ENCODE peak calls at places on chromosomes 16 and 17, in five cellular contexts. One of them, this sample, is unnamed.

GRCh38 chr17:10743316-10744009 is 13.6 kb upstream of the TMEM220 start:
- DNase-seq in fibroblast of the aortic adventitia: peak; percentile 88
- DNase-seq in colonic mucosa: no peak
- DNase-seq in ovary: no peak
- DNase-seq in tibial nerve: peak; percentile 27
- DNase-seq in this sample: no peak

GRCh38 chr17:47279062-47279801 is 25.6 kb downstream of the ITGB3 start:
- DNase-seq in fibroblast of the aortic adventitia: peak; percentile 95
- DNase-seq in colonic mucosa: no peak
- DNase-seq in ovary: peak; percentile 73
- DNase-seq in tibial nerve: peak; percentile 67
- DNase-seq in this sample: peak; percentile 77

GRCh38 chr17:14321476-14321949 is 20.6 kb downstream of the HS3ST3B1 start:
- DNase-seq in fibroblast of the aortic adventitia: no peak
- DNase-seq in colonic mucosa: no peak
- DNase-seq in ovary: no peak
- DNase-seq in tibial nerve: no peak
- DNase-seq in this sample: no peak

GRCh38 chr17:66625321-66625767 is 209.6 kb upstream of the CACNG5 start:
- DNase-seq in fibroblast of the aortic adventitia: peak; percentile 58
- DNase-seq in colonic mucosa: no peak
- DNase-seq in ovary: no peak
- DNase-seq in tibial nerve: no peak
- DNase-seq in this sample: no peak

GRCh38 chr17:47810901-47811635 is 10.5 kb downstream of the OSBPL7 start:
- DNase-seq in fibroblast of the aortic adventitia: no peak
- DNase-seq in colonic mucosa: peak; percentile 80
- DNase-seq in ovary: no peak
- DNase-seq in tibial nerve: no peak
- DNase-seq in this sample: no peak

GRCh38 chr17:75875940-75876189 is 2.5 kb downstream of the TRIM47 start:
- DNase-seq in fibroblast of the aortic adventitia: no peak
- DNase-seq in colonic mucosa: no peak
- DNase-seq in ovary: no peak
- DNase-seq in tibial nerve: no peak
- DNase-seq in this sample: peak; percentile 89

GRCh38 chr17:9821921-9822320 is at the start of gene GSG1L2:
- DNase-seq in fibroblast of the aortic adventitia: no peak
- DNase-seq in colonic mucosa: no peak
- DNase-seq in ovary: no peak
- DNase-seq in tibial nerve: no peak
- DNase-seq in this sample: no peak

GRCh38 chr16:9099131-9099625 is 7.7 kb downstream of the HAPSTR1 start:
- DNase-seq in fibroblast of the aortic adventitia: peak; percentile 56
- DNase-seq in colonic mucosa: peak; percentile 40
- DNase-seq in ovary: no peak
- DNase-seq in tibial nerve: no peak
- DNase-seq in this sample: no peak

GRCh38 chr16:4945560-4946502 is 8.9 kb upstream of the PPL start:
- DNase-seq in fibroblast of the aortic adventitia: peak; percentile 63
- DNase-seq in colonic mucosa: peak; percentile 47
- DNase-seq in ovary: peak; percentile 56
- DNase-seq in tibial nerve: peak; percentile 41
- DNase-seq in this sample: peak; percentile 59

GRCh38 chr17:64139542-64139941 is 9.6 kb upstream of the ERN1 start:
- DNase-seq in fibroblast of the aortic adventitia: no peak
- DNase-seq in colonic mucosa: no peak
- DNase-seq in ovary: no peak
- DNase-seq in tibial nerve: no peak
- DNase-seq in this sample: no peak

GRCh38 chr16:57054338-57054737 is 38.0 kb upstream of the CPNE2 start:
- DNase-seq in fibroblast of the aortic adventitia: no peak
- DNase-seq in colonic mucosa: no peak
- DNase-seq in ovary: no peak
- DNase-seq in tibial nerve: no peak
- DNase-seq in this sample: no peak

GRCh38 chr17:76994237-76994637 is 126.0 kb downstream of the MGAT5B start:
- DNase-seq in fibroblast of the aortic adventitia: no peak
- DNase-seq in colonic mucosa: no peak
- DNase-seq in ovary: no peak
- DNase-seq in tibial nerve: no peak
- DNase-seq in this sample: no peak

GRCh38 chr16:29011112-29011511 is 26.3 kb downstream of the LAT start:
- DNase-seq in fibroblast of the aortic adventitia: no peak
- DNase-seq in colonic mucosa: no peak
- DNase-seq in ovary: no peak
- DNase-seq in tibial nerve: no peak
- DNase-seq in this sample: no peak

GRCh38 chr17:17417718-17418151 is 59.1 kb upstream of the MED9 start:
- DNase-seq in fibroblast of the aortic adventitia: no peak
- DNase-seq in colonic mucosa: peak; percentile 67
- DNase-seq in ovary: no peak
- DNase-seq in tibial nerve: no peak
- DNase-seq in this sample: no peak

GRCh38 chr17:82287849-82288601 is 14.5 kb upstream of the CSNK1D start:
- DNase-seq in fibroblast of the aortic adventitia: peak; percentile 75
- DNase-seq in colonic mucosa: peak; percentile 95
- DNase-seq in ovary: peak; percentile 66
- DNase-seq in tibial nerve: no peak
- DNase-seq in this sample: peak; percentile 89

GRCh38 chr17:9370464-9370863 is 205.2 kb downstream of the STX8 start:
- DNase-seq in fibroblast of the aortic adventitia: peak; percentile 57
- DNase-seq in colonic mucosa: no peak
- DNase-seq in ovary: no peak
- DNase-seq in tibial nerve: no peak
- DNase-seq in this sample: no peak

GRCh38 chr17:42456223-42457106 is 2.2 kb upstream of the ATP6V0A1 start:
- DNase-seq in fibroblast of the aortic adventitia: peak; percentile 89
- DNase-seq in colonic mucosa: no peak
- DNase-seq in ovary: no peak
- DNase-seq in tibial nerve: peak; percentile 55
- DNase-seq in this sample: no peak

GRCh38 chr16:4342866-4343744 is 8.0 kb downstream of the PAM16 start:
- DNase-seq in fibroblast of the aortic adventitia: no peak
- DNase-seq in colonic mucosa: no peak
- DNase-seq in ovary: no peak
- DNase-seq in tibial nerve: no peak
- DNase-seq in this sample: no peak

GRCh38 chr17:55709984-55710383 is 12.7 kb downstream of the TMEM100 start:
- DNase-seq in fibroblast of the aortic adventitia: peak; percentile 15
- DNase-seq in colonic mucosa: no peak
- DNase-seq in ovary: no peak
- DNase-seq in tibial nerve: no peak
- DNase-seq in this sample: no peak

GRCh38 chr17:8887834-8888703 is 20.6 kb upstream of the PIK3R6 start:
- DNase-seq in fibroblast of the aortic adventitia: no peak
- DNase-seq in colonic mucosa: peak; percentile 38
- DNase-seq in ovary: no peak
- DNase-seq in tibial nerve: peak; percentile 23
- DNase-seq in this sample: no peak

GRCh38 chr17:15265131-15265530 is at the start of gene PMP22:
- DNase-seq in fibroblast of the aortic adventitia: peak; percentile 69
- DNase-seq in colonic mucosa: peak; percentile 50
- DNase-seq in ovary: no peak
- DNase-seq in tibial nerve: peak; percentile 68
- DNase-seq in this sample: no peak

GRCh38 chr17:55175788-55176425 is 88.9 kb upstream of the HLF start:
- DNase-seq in fibroblast of the aortic adventitia: no peak
- DNase-seq in colonic mucosa: no peak
- DNase-seq in ovary: no peak
- DNase-seq in tibial nerve: no peak
- DNase-seq in this sample: no peak

GRCh38 chr17:4673986-4674770 is 29.8 kb downstream of the PELP1 start:
- DNase-seq in fibroblast of the aortic adventitia: no peak
- DNase-seq in colonic mucosa: no peak
- DNase-seq in ovary: no peak
- DNase-seq in tibial nerve: no peak
- DNase-seq in this sample: no peak

GRCh38 chr16:12688972-12689850 is 114.5 kb downstream of the CPPED1 start:
- DNase-seq in fibroblast of the aortic adventitia: no peak
- DNase-seq in colonic mucosa: no peak
- DNase-seq in ovary: no peak
- DNase-seq in tibial nerve: no peak
- DNase-seq in this sample: no peak

GRCh38 chr17:76277300-76278267 is 12.4 kb downstream of the UBALD2 start:
- DNase-seq in fibroblast of the aortic adventitia: no peak
- DNase-seq in colonic mucosa: no peak
- DNase-seq in ovary: no peak
- DNase-seq in tibial nerve: no peak
- DNase-seq in this sample: no peak

GRCh38 chr16:30951785-30952184 is 2.9 kb downstream of the ORAI3 start:
- DNase-seq in fibroblast of the aortic adventitia: peak; percentile 98
- DNase-seq in colonic mucosa: peak; percentile 41
- DNase-seq in ovary: peak; percentile 91
- DNase-seq in tibial nerve: peak; percentile 80
- DNase-seq in this sample: no peak

GRCh38 chr17:19647697-19648474 is 665 bp upstream of the ALDH3A2 start:
- DNase-seq in fibroblast of the aortic adventitia: peak; percentile 73
- DNase-seq in colonic mucosa: peak; percentile 65
- DNase-seq in ovary: peak; percentile 78
- DNase-seq in tibial nerve: peak; percentile 64
- DNase-seq in this sample: peak; percentile 78

GRCh38 chr17:45332989-45333701 is 16.3 kb upstream of the MAP3K14 start:
- DNase-seq in fibroblast of the aortic adventitia: peak; percentile 45
- DNase-seq in colonic mucosa: no peak
- DNase-seq in ovary: peak; percentile 9
- DNase-seq in tibial nerve: no peak
- DNase-seq in this sample: no peak

GRCh38 chr16:29729116-29729521 is 16.7 kb downstream of the C16orf54 start:
- DNase-seq in fibroblast of the aortic adventitia: peak; percentile 55
- DNase-seq in colonic mucosa: no peak
- DNase-seq in ovary: peak; percentile 23
- DNase-seq in tibial nerve: no peak
- DNase-seq in this sample: no peak

DNA sequence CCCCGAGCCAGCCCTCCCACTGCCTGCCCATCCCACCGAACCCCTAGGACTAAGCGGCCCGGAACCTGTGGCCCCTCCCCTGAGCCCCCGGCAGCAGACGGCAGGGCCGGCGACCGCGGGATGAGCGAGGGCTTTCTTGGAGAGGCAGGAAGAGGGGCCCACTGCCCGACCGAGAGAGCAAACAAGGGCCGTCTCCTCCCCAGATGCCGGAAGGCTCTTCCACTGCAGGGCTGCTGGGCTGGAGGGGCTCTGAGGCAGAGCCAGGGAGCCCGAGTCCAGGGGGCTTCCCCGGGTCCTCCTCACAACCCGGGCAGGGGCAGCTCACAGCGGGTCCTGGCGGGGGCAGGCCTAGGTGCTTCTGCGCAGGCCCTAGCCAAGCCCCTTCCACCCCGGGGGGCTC is 2.9 kb downstream of the PERCC1 start:
- DNase-seq in fibroblast of the aortic adventitia: no peak
- DNase-seq in colonic mucosa: no peak
- DNase-seq in ovary: no peak
- DNase-seq in tibial nerve: no peak
- DNase-seq in this sample: no peak
- H3K4me3 ChIP-seq in fibroblast of the aortic adventitia: no peak overlapping the region
- H3K4me3 ChIP-seq in colonic mucosa: no peak overlapping the region
- H3K4me3 ChIP-seq in ovary: no peak overlapping the region
- H3K4me3 ChIP-seq in tibial nerve: no peak overlapping the region
- H3K4me3 ChIP-seq in this sample: no peak overlapping the region

DNA sequence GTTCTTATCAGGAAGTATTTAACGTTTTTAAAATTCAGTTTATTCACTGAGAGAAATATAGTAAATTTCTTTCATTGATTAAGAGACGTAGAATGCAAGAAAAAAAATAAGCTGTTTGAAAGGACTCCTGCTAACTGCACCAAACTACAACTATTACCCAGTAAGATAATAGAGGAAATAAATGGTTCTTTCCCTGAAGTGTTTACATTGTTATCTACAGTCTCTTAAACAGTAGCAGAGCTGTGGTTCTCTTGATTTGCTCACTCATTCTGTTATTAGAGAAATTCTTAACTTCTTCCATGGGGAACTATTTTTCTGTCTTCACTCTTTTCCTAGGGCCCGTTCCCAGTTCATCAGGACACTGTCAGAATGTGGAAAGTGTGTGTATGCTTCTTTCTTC is 973.0 kb downstream of the KCNJ2 start:
- DNase-seq in fibroblast of the aortic adventitia: no peak
- DNase-seq in colonic mucosa: no peak
- DNase-seq in ovary: no peak
- DNase-seq in tibial nerve: no peak
- DNase-seq in this sample: no peak
- TF ChIP-seq CTCF in fibroblast of the aortic adventitia: no peak
- TF ChIP-seq CTCF in colonic mucosa: no peak
- TF ChIP-seq CTCF in ovary: no peak
- TF ChIP-seq CTCF in tibial nerve: no peak
- TF ChIP-seq CTCF in this sample: no peak

GRCh38 chr17:21313320-21313719 is 28.8 kb downstream of the MAP2K3 start:
- DNase-seq in fibroblast of the aortic adventitia: no peak
- DNase-seq in colonic mucosa: peak; percentile 15
- DNase-seq in ovary: peak; percentile 8
- DNase-seq in tibial nerve: no peak
- DNase-seq in this sample: peak; percentile 27

GRCh38 chr17:21318439-21318838 is 33.9 kb downstream of the MAP2K3 start:
- DNase-seq in fibroblast of the aortic adventitia: no peak
- DNase-seq in colonic mucosa: no peak
- DNase-seq in ovary: no peak
- DNase-seq in tibial nerve: no peak
- DNase-seq in this sample: peak; percentile 78
- H3K4me3 ChIP-seq in fibroblast of the aortic adventitia: no peak overlapping the region
- H3K4me3 ChIP-seq in colonic mucosa: no peak overlapping the region
- H3K4me3 ChIP-seq in ovary: no peak overlapping the region
- H3K4me3 ChIP-seq in tibial nerve: no peak overlapping the region
- H3K4me3 ChIP-seq in this sample: no peak overlapping the region

GRCh38 chr17:43873091-43873490 is 26.1 kb downstream of the CD300LG start:
- DNase-seq in fibroblast of the aortic adventitia: no peak
- DNase-seq in colonic mucosa: peak; percentile 27
- DNase-seq in ovary: no peak
- DNase-seq in tibial nerve: no peak
- DNase-seq in this sample: no peak
- TF ChIP-seq CTCF in fibroblast of the aortic adventitia: no peak
- TF ChIP-seq CTCF in colonic mucosa: no peak
- TF ChIP-seq CTCF in ovary: no peak
- TF ChIP-seq CTCF in tibial nerve: no peak
- TF ChIP-seq CTCF in this sample: no peak

DNA sequence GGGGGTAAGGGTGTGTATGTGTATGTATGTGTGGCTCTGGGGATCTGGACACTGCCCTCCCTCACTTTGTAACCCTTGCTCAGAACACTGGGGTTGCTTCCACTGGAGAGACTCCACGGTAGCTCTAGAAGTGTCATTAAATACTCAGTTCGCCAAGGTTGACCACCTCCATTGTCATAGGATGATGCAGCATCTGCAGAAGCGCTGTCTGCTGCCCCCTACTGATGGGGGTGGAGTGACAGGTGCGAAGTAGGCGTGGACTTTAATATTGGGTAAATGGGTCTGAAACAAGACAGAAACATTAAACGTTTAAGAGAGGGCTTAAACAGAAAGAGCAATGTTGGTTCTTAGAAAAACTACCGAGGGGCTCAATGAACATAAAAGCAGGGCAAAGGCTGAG is 35.5 kb upstream of the STAC2 start:
- DNase-seq in fibroblast of the aortic adventitia: no peak
- DNase-seq in colonic mucosa: no peak
- DNase-seq in ovary: no peak
- DNase-seq in tibial nerve: no peak
- DNase-seq in this sample: no peak
- H3K4me3 ChIP-seq in fibroblast of the aortic adventitia: no peak overlapping the region
- H3K4me3 ChIP-seq in colonic mucosa: no peak overlapping the region
- H3K4me3 ChIP-seq in ovary: no peak overlapping the region
- H3K4me3 ChIP-seq in tibial nerve: no peak overlapping the region
- H3K4me3 ChIP-seq in this sample: no peak overlapping the region

GRCh38 chr16:87169509-87169985 is 147.6 kb downstream of the C16orf95 start:
- DNase-seq in fibroblast of the aortic adventitia: no peak
- DNase-seq in colonic mucosa: no peak
- DNase-seq in ovary: no peak
- DNase-seq in tibial nerve: no peak
- DNase-seq in this sample: no peak
- TF ChIP-seq CTCF in fibroblast of the aortic adventitia: no peak
- TF ChIP-seq CTCF in colonic mucosa: no peak
- TF ChIP-seq CTCF in ovary: no peak
- TF ChIP-seq CTCF in tibial nerve: no peak
- TF ChIP-seq CTCF in this sample: no peak